ENCODE peak calls at places on chromosomes 4 and X, in four cellular contexts. O, F, L and C are unnamed samples.
A peak's percentile ranks its signal among the peaks of the same experiment; 100 is the strongest.

GRCh38 chr4:112085156-112086035 is 59.9 kb upstream of the FAM241A start:
- DNase-seq in O (no peak), F (no peak), L (no peak), C (no peak)

GRCh38 chr4:53899544-53900274 is 164.7 kb downstream of the CHIC2 start:
- DNase-seq in O (no peak), F (no peak), L (no peak), C (peak; percentile 75)

GRCh38 chr4:102411416-102411815 is 66.1 kb upstream of the SLC39A8 start:
- DNase-seq in O (no peak), F (no peak), L (no peak), C (peak; percentile 47)

GRCh38 chr4:40307627-40308497 is 27.3 kb upstream of the CHRNA9 start:
- DNase-seq in O (no peak), F (peak; percentile 34), L (no peak), C (no peak)

GRCh38 chr4:77818077-77818666 is 996 bp downstream of the CNOT6L start:
- DNase-seq in O (peak; percentile 81), F (peak; percentile 75), L (peak; percentile 78), C (peak; percentile 48)

GRCh38 chrX:36909584-36909983 is 98.6 kb upstream of the FAM47C start:
- DNase-seq in O (no peak), F (no peak), L (no peak), C (no peak)

GRCh38 chr4:185821029-185821419 is 9.0 kb upstream of the SORBS2 start:
- DNase-seq in O (no peak), F (no peak), L (no peak), C (no peak)

GRCh38 chr4:52199574-52200338 is 148.7 kb downstream of the SPATA18 start:
- DNase-seq in O (no peak), F (no peak), L (no peak), C (peak; percentile 59)

GRCh38 chr4:156725257-156725656 is 246.3 kb downstream of the PDGFC start:
- DNase-seq in O (peak; percentile 57), F (peak; percentile 26), L (no peak), C (no peak)

GRCh38 chr4:90841676-90842075 is 714.5 kb downstream of the CCSER1 start:
- DNase-seq in O (no peak), F (no peak), L (no peak), C (no peak)

GRCh38 chr4:183935355-183936005 is 30.4 kb downstream of the STOX2 start:
- DNase-seq in O (no peak), F (no peak), L (no peak), C (no peak)

GRCh38 chr4:102352774-102353173 is 7.5 kb upstream of the SLC39A8 start:
- DNase-seq in O (no peak), F (no peak), L (no peak), C (no peak)

GRCh38 chrX:101097546-101098453 is at the start of gene CENPI:
- DNase-seq in O (peak; percentile 96), F (peak; percentile 93), L (peak; percentile 92), C (peak; percentile 70)

GRCh38 chr4:82500106-82500738 is 61.6 kb downstream of the TMEM150C start:
- DNase-seq in O (no peak), F (no peak), L (no peak), C (peak; percentile 49)

GRCh38 chrX:40105016-40105790 is 7.4 kb upstream of the BCOR start:
- DNase-seq in O (peak; percentile 75), F (peak; percentile 63), L (peak; percentile 78), C (no peak)

GRCh38 chr4:6228158-6229067 is 28.1 kb upstream of the JAKMIP1 start:
- DNase-seq in O (no peak), F (no peak), L (no peak), C (no peak)

GRCh38 chr4:175229154-175229553 is 311.0 kb downstream of the ADAM29 start:
- DNase-seq in O (no peak), F (no peak), L (no peak), C (no peak)

GRCh38 chrX:52261463-52262194 is 76.9 kb downstream of the MAGED4 start:
- DNase-seq in O (peak; percentile 98), F (peak; percentile 92), L (peak; percentile 94), C (peak; percentile 73)

GRCh38 chrX:38692961-38693360 is 108.3 kb upstream of the MID1IP1 start:
- DNase-seq in O (no peak), F (no peak), L (no peak), C (no peak)

GRCh38 chr4:76016383-76016782 is 6.9 kb downstream of the CXCL10 start:
- DNase-seq in O (no peak), F (no peak), L (peak; percentile 64), C (no peak)

GRCh38 chr4:168585168-168586091 is 88.6 kb downstream of the PALLD start:
- DNase-seq in O (peak; percentile 85), F (peak; percentile 82), L (peak; percentile 70), C (peak; percentile 61)

GRCh38 chr4:62288803-62289541 is 1088.8 kb downstream of the ADGRL3 start:
- DNase-seq in O (no peak), F (no peak), L (no peak), C (no peak)

GRCh38 chrX:69074726-69075125 is 90.5 kb downstream of the PJA1 start:
- DNase-seq in O (peak; percentile 25), F (no peak), L (peak; percentile 26), C (no peak)

GRCh38 chrX:115393271-115393670 is 103.8 kb downstream of the LUZP4 start:
- DNase-seq in O (no peak), F (no peak), L (no peak), C (no peak)

GRCh38 chr4:42133006-42133405 is 19.4 kb downstream of the BEND4 start:
- DNase-seq in O (no peak), F (no peak), L (no peak), C (no peak)

GRCh38 chr4:7924570-7924969 is 15.1 kb downstream of the AFAP1 start:
- DNase-seq in O (no peak), F (no peak), L (no peak), C (no peak)

GRCh38 chr4:102867278-102868152 is 1.3 kb upstream of the CISD2 start:
- DNase-seq in O (no peak), F (no peak), L (no peak), C (no peak)

GRCh38 chr4:165288639-165289428 is 38.6 kb upstream of the MSMO1 start:
- DNase-seq in O (no peak), F (no peak), L (no peak), C (peak; percentile 23)

GRCh38 chr4:38560763-38561558 is 103.0 kb upstream of the KLF3 start:
- DNase-seq in O (no peak), F (no peak), L (no peak), C (no peak)

GRCh38 chr4:40606239-40606767 is 23.4 kb downstream of the RBM47 start:
- DNase-seq in O (no peak), F (no peak), L (no peak), C (no peak)

GRCh38 chr4:74377714-74378113 is 12.8 kb downstream of the EREG start:
- DNase-seq in O (no peak), F (no peak), L (no peak), C (no peak)

GRCh38 chrX:24355095-24355494 is 5.3 kb upstream of the SUPT20HL1 start:
- DNase-seq in O (no peak), F (no peak), L (no peak), C (no peak)

GRCh38 chr4:39642885-39643550 is 4.4 kb upstream of the SMIM14 start:
- DNase-seq in O (no peak), F (no peak), L (no peak), C (no peak)

DNA sequence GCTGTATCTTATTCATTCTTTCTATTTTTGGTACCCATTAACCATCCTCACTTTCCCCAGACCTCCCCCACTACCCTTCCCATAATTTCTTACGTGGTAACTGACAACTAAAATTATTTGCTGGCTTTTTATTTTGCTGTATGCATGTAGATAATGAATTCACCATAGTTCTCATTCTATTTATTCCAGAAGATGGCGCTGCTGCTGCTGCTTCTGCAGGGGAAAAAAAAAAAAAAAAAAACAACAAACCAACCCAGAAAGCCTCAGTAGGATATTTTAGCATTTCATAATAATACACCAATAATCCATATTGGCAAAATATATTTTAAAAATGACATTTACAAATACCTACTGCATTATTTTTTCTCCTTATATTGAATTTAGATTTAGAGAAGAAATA is 416.6 kb upstream of the MAGEB18 start:
- DNase-seq in O (no peak), F (no peak), L (no peak), C (no peak)
- TF ChIP-seq CTCF in O (peak; percentile 40), F (peak; percentile 51), L (no peak), C (peak; percentile 23)

DNA sequence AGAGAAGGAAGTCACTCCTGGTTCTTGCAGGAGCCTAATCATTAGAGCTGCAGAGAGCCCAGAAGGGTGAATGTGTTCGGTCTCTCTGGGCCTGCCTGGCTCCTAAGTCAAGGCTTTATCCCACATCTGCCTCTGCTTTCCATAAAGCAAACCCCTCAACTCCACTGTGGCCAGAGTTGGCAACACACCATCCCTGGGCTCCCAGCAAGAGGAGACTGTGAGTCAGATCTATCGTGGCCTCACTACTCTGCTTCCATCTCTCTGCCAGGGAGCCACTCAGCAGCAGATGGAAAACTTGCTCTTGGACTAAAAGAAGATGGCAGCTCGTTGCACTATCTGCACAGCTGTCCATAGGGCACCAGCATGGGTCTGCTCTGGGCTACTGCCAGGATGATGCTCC is 348.2 kb downstream of the FBXW7 start:
- DNase-seq in O (no peak), F (no peak), L (no peak), C (no peak)
- TF ChIP-seq CTCF in O (no peak), F (no peak), L (no peak), C (no peak)

GRCh38 chr4:98816386-98816785 is 112.5 kb downstream of the EIF4E start:
- DNase-seq in O (no peak), F (no peak), L (no peak), C (no peak)
- TF ChIP-seq CTCF in O (no peak), F (no peak), L (no peak), C (no peak)

GRCh38 chr4:181301735-181302380 is 941.3 kb upstream of the TENM3 start:
- DNase-seq in O (peak; percentile 59), F (no peak), L (peak; percentile 78), C (no peak)
- TF ChIP-seq CTCF in O (peak; percentile 58), F (peak; percentile 38), L (peak; percentile 13), C (peak; percentile 15)

DNA sequence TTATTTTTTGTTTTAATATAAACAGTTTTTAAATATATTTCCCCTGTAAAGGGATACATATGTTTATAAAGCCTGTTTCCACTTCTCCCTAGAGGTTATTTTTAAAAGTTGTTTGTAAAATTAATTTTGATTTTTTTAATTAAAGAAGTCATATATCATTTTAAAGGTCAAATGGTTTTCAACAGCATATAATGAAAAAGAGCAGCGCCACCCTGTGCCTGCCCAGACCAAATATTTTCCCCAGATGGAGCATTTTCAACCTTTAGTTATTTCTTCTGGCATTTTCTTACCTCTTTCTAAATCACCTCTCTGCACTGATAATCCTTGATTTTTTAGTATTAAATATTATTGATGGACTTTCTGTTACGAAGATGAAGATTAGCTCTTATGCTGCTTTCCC is 21.0 kb downstream of the MSX1 start:
- DNase-seq in O (no peak), F (no peak), L (no peak), C (no peak)
- TF ChIP-seq CTCF in O (peak; percentile 10), F (peak; percentile 47), L (no peak), C (peak; percentile 27)